ENCODE peak calls at places on chromosomes 4 and X, in nine cellular contexts. W, D, F, Q, R, L, Z, I and T are unnamed samples.

GRCh38 chr4:132502096-132502552 is 647.0 kb upstream of the PCDH10 start:
- DNase-seq in W (no peak), D (peak; percentile 6), F (no peak), Q (no peak), R (no peak), L (peak; percentile 83), Z (no peak), I (no peak), T (no peak)

GRCh38 chr4:150209140-150209829 is 131.0 kb downstream of the DCLK2 start:
- DNase-seq in W (peak; percentile 58), D (peak; percentile 72), F (peak; percentile 78), Q (peak; percentile 66), R (peak; percentile 68), L (peak; percentile 42), Z (peak; percentile 21), I (peak; percentile 56), T (peak; percentile 49)

GRCh38 chr4:152321408-152321807 is 214.5 kb downstream of the FBXW7 start:
- DNase-seq in W (no peak), D (no peak), F (no peak), Q (no peak), R (no peak), L (no peak), Z (no peak), I (no peak), T (no peak)

GRCh38 chr4:159516556-159516955 is 413.7 kb downstream of the RAPGEF2 start:
- DNase-seq in W (no peak), D (peak; percentile 60), F (no peak), Q (no peak), R (peak; percentile 33), L (no peak), Z (no peak), I (no peak), T (no peak)

GRCh38 chr4:73245955-73246354 is 12.6 kb downstream of the ANKRD17 start:
- DNase-seq in W (no peak), D (no peak), F (no peak), Q (no peak), R (no peak), L (no peak), Z (no peak), I (no peak), T (no peak)

GRCh38 chr4:183657564-183657963 is 1.4 kb downstream of the RWDD4 start:
- DNase-seq in W (no peak), D (no peak), F (no peak), Q (no peak), R (peak; percentile 42), L (no peak), Z (peak; percentile 31), I (no peak), T (no peak)

GRCh38 chr4:1369091-1369450 is 22.1 kb downstream of the UVSSA start:
- DNase-seq in W (no peak), D (no peak), F (no peak), Q (no peak), R (no peak), L (no peak), Z (no peak), I (no peak), T (no peak)

GRCh38 chr4:13541176-13541604 is 3.1 kb downstream of the NKX3-2 start:
- DNase-seq in W (no peak), D (no peak), F (no peak), Q (no peak), R (no peak), L (no peak), Z (no peak), I (peak; percentile 31), T (no peak)

GRCh38 chr4:13944095-13944501 is 316.6 kb upstream of the BOD1L1 start:
- DNase-seq in W (no peak), D (no peak), F (no peak), Q (no peak), R (no peak), L (no peak), Z (no peak), I (no peak), T (no peak)

GRCh38 chr4:25113915-25114904 is 46.0 kb downstream of the SEPSECS start:
- DNase-seq in W (no peak), D (peak; percentile 54), F (no peak), Q (no peak), R (peak; percentile 85), L (no peak), Z (no peak), I (no peak), T (no peak)

GRCh38 chr4:40003986-40004385 is 26.3 kb upstream of the PDS5A start:
- DNase-seq in W (no peak), D (peak; percentile 20), F (no peak), Q (no peak), R (peak; percentile 77), L (no peak), Z (peak; percentile 26), I (no peak), T (no peak)

GRCh38 chr4:242121-242848 is 63.0 kb downstream of the ZNF732 start:
- DNase-seq in W (peak; percentile 61), D (peak; percentile 74), F (peak; percentile 95), Q (peak; percentile 35), R (peak; percentile 67), L (peak; percentile 86), Z (peak; percentile 84), I (no peak), T (no peak)
- H2AFZ ChIP-seq in W (no peak overlapping the region), D (peak overlapping the region; percentile 81), F (no peak overlapping the region), Q (no peak overlapping the region), R (peak overlapping the region; percentile 82), L (peak overlapping the region; percentile 95), Z (peak overlapping the region; percentile 44), I (no peak overlapping the region), T (no peak overlapping the region)

GRCh38 chrX:70009970-70010369 is 39.8 kb downstream of the AWAT2 start:
- DNase-seq in W (no peak), D (no peak), F (no peak), Q (no peak), R (no peak), L (no peak), Z (no peak), I (no peak), T (no peak)

GRCh38 chrX:70009049-70009448 is 40.7 kb downstream of the AWAT2 start:
- DNase-seq in W (no peak), D (no peak), F (no peak), Q (no peak), R (no peak), L (no peak), Z (no peak), I (no peak), T (no peak)

GRCh38 chrX:70012756-70013155 is 37.0 kb downstream of the AWAT2 start:
- DNase-seq in W (no peak), D (no peak), F (no peak), Q (no peak), R (no peak), L (no peak), Z (no peak), I (no peak), T (no peak)

GRCh38 chrX:70016513-70016912 is 33.2 kb downstream of the AWAT2 start:
- DNase-seq in W (no peak), D (no peak), F (no peak), Q (no peak), R (no peak), L (no peak), Z (no peak), I (no peak), T (no peak)

DNA sequence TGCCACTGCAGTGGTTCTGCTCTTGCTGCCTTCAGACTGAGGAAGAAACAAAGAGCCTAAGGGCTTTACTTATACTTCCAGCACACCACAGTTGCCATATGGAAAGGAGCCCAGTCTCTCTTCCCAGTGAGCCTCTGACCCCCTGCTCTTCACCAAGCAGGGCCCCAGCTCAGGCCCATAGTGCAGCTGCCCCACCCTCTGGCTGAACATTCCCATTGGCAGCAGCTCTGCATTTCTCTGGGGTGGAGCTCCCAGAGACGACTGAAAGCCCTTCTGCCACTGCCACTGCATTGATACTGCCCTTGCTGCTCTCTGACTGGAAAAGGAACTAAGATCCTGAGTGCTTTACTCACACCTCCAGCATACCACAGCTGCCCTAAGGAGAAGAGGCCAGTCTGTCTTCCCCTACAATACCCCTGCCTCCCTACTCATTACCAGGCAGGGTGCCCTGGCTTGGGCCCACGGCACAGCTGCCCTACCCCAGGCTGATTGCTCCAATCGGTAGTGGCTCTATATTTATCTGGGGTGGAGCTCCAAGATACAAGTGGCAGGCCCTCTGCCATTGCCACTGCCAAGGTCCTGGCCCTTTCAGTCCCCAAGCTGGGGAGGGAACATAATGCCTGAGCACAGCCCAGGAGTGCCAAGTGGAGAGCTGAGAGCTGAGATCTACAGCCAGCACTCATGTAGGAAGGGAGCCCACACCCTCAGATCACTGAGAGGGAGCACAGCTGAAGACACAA is 36.1 kb downstream of the AWAT2 start:
- DNase-seq in W (no peak), D (no peak), F (no peak), Q (no peak), R (no peak), L (no peak), Z (no peak), I (no peak), T (no peak)
- TF ChIP-seq EZH2phosphoT487 in W (no peak), D (no peak), F (no peak), Q (no peak), R (no peak), L (no peak), Z (no peak), I (no peak), T (no peak)

GRCh38 chr4:136653640-136654406 is 878.5 kb downstream of the PCDH18 start:
- DNase-seq in W (no peak), D (no peak), F (no peak), Q (no peak), R (no peak), L (no peak), Z (no peak), I (no peak), T (no peak)
- H2AFZ ChIP-seq in W (no peak overlapping the region), D (no peak overlapping the region), F (no peak overlapping the region), Q (no peak overlapping the region), R (no peak overlapping the region), L (no peak overlapping the region), Z (no peak overlapping the region), I (no peak overlapping the region), T (no peak overlapping the region)

GRCh38 chr4:154807042-154807630 is 26.1 kb downstream of the RBM46 start:
- DNase-seq in W (peak; percentile 4), D (peak; percentile 71), F (peak; percentile 24), Q (peak; percentile 56), R (peak; percentile 60), L (peak; percentile 65), Z (peak; percentile 49), I (peak; percentile 24), T (peak; percentile 34)
- TF ChIP-seq EZH2phosphoT487 in W (no peak), D (no peak), F (no peak), Q (no peak), R (no peak), L (no peak), Z (no peak), I (no peak), T (no peak)

GRCh38 chr4:176054942-176055341 is 10.7 kb upstream of the WDR17 start:
- DNase-seq in W (no peak), D (no peak), F (peak; percentile 21), Q (no peak), R (no peak), L (peak; percentile 13), Z (peak; percentile 54), I (no peak), T (no peak)
- H2AFZ ChIP-seq in W (peak overlapping the region; percentile 15), D (peak overlapping the region; percentile 18), F (no peak overlapping the region), Q (no peak overlapping the region), R (no peak overlapping the region), L (no peak overlapping the region), Z (peak overlapping the region; percentile 86), I (no peak overlapping the region), T (no peak overlapping the region)

GRCh38 chr4:86926428-86927086 is 8.3 kb upstream of the AFF1 start:
- DNase-seq in W (no peak), D (peak; percentile 23), F (no peak), Q (peak; percentile 62), R (no peak), L (no peak), Z (no peak), I (no peak), T (no peak)
- TF ChIP-seq EZH2phosphoT487 in W (no peak), D (no peak), F (no peak), Q (no peak), R (no peak), L (no peak), Z (no peak), I (no peak), T (no peak)